ENCODE peak calls at places on chromosomes 12 and 14, in seven cellular contexts. One of them, this sample, is unnamed.

GRCh38 chr12:132284618-132285310 is 44.6 kb downstream of the GALNT9 start:
- DNase-seq in brain microvascular endothelial cell: no peak
- DNase-seq in astrocyte of the cerebellum: no peak
- DNase-seq in endothelial cell of umbilical vein: no peak
- DNase-seq in sigmoid colon: no peak
- DNase-seq in psoas muscle: peak
- DNase-seq in hepatocyte: no peak
- DNase-seq in this sample: no peak

GRCh38 chr14:80108430-80108829 is 102.9 kb downstream of the DIO2 start:
- DNase-seq in brain microvascular endothelial cell: no peak
- DNase-seq in astrocyte of the cerebellum: no peak
- DNase-seq in endothelial cell of umbilical vein: no peak
- DNase-seq in sigmoid colon: no peak
- DNase-seq in psoas muscle: no peak
- DNase-seq in hepatocyte: no peak
- DNase-seq in this sample: no peak

GRCh38 chr12:113831016-113831415 is 135.1 kb downstream of the RBM19 start:
- DNase-seq in brain microvascular endothelial cell: peak
- DNase-seq in astrocyte of the cerebellum: peak
- DNase-seq in endothelial cell of umbilical vein: peak
- DNase-seq in sigmoid colon: no peak
- DNase-seq in psoas muscle: no peak
- DNase-seq in hepatocyte: no peak
- DNase-seq in this sample: no peak

GRCh38 chr14:61281186-61281676 is at the start of gene TMEM30B:
- DNase-seq in brain microvascular endothelial cell: no peak
- DNase-seq in astrocyte of the cerebellum: no peak
- DNase-seq in endothelial cell of umbilical vein: no peak
- DNase-seq in sigmoid colon: no peak
- DNase-seq in psoas muscle: no peak
- DNase-seq in hepatocyte: peak
- DNase-seq in this sample: no peak

GRCh38 chr14:71885301-71885700 is 46.9 kb upstream of the RGS6 start:
- DNase-seq in brain microvascular endothelial cell: no peak
- DNase-seq in astrocyte of the cerebellum: no peak
- DNase-seq in endothelial cell of umbilical vein: no peak
- DNase-seq in sigmoid colon: no peak
- DNase-seq in psoas muscle: no peak
- DNase-seq in hepatocyte: no peak
- DNase-seq in this sample: no peak

GRCh38 chr14:63438065-63438757 is 105.0 kb downstream of the PPP2R5E start:
- DNase-seq in brain microvascular endothelial cell: peak
- DNase-seq in astrocyte of the cerebellum: peak
- DNase-seq in endothelial cell of umbilical vein: peak
- DNase-seq in sigmoid colon: peak
- DNase-seq in psoas muscle: peak
- DNase-seq in hepatocyte: peak
- DNase-seq in this sample: no peak

GRCh38 chr12:87678453-87678852 is 350.7 kb downstream of the C12orf50 start:
- DNase-seq in brain microvascular endothelial cell: peak
- DNase-seq in astrocyte of the cerebellum: no peak
- DNase-seq in endothelial cell of umbilical vein: no peak
- DNase-seq in sigmoid colon: no peak
- DNase-seq in psoas muscle: no peak
- DNase-seq in hepatocyte: no peak
- DNase-seq in this sample: no peak

GRCh38 chr12:22792198-22792597 is 167.2 kb downstream of the ETNK1 start:
- DNase-seq in brain microvascular endothelial cell: no peak
- DNase-seq in astrocyte of the cerebellum: no peak
- DNase-seq in endothelial cell of umbilical vein: no peak
- DNase-seq in sigmoid colon: no peak
- DNase-seq in psoas muscle: no peak
- DNase-seq in hepatocyte: no peak
- DNase-seq in this sample: no peak

GRCh38 chr14:99175331-99176155 is 96.5 kb downstream of the BCL11B start:
- DNase-seq in brain microvascular endothelial cell: no peak
- DNase-seq in astrocyte of the cerebellum: no peak
- DNase-seq in endothelial cell of umbilical vein: no peak
- DNase-seq in sigmoid colon: peak
- DNase-seq in psoas muscle: no peak
- DNase-seq in hepatocyte: no peak
- DNase-seq in this sample: no peak

GRCh38 chr14:50667491-50668007 is 557 bp downstream of the SAV1 start:
- DNase-seq in brain microvascular endothelial cell: no peak
- DNase-seq in astrocyte of the cerebellum: no peak
- DNase-seq in endothelial cell of umbilical vein: no peak
- DNase-seq in sigmoid colon: peak
- DNase-seq in psoas muscle: no peak
- DNase-seq in hepatocyte: peak
- DNase-seq in this sample: no peak

GRCh38 chr12:121781751-121782615 is 11.5 kb downstream of the RHOF start:
- DNase-seq in brain microvascular endothelial cell: no peak
- DNase-seq in astrocyte of the cerebellum: no peak
- DNase-seq in endothelial cell of umbilical vein: no peak
- DNase-seq in sigmoid colon: no peak
- DNase-seq in psoas muscle: no peak
- DNase-seq in hepatocyte: no peak
- DNase-seq in this sample: no peak

GRCh38 chr12:29667011-29667410 is 116.7 kb downstream of the TMTC1 start:
- DNase-seq in brain microvascular endothelial cell: no peak
- DNase-seq in astrocyte of the cerebellum: no peak
- DNase-seq in endothelial cell of umbilical vein: no peak
- DNase-seq in sigmoid colon: no peak
- DNase-seq in psoas muscle: no peak
- DNase-seq in hepatocyte: no peak
- DNase-seq in this sample: no peak

GRCh38 chr12:47832263-47832933 is 12.7 kb upstream of the HDAC7 start:
- DNase-seq in brain microvascular endothelial cell: no peak
- DNase-seq in astrocyte of the cerebellum: no peak
- DNase-seq in endothelial cell of umbilical vein: no peak
- DNase-seq in sigmoid colon: no peak
- DNase-seq in psoas muscle: no peak
- DNase-seq in hepatocyte: no peak
- DNase-seq in this sample: no peak

GRCh38 chr12:3129301-3130052 is 52.3 kb downstream of the TSPAN9 start:
- DNase-seq in brain microvascular endothelial cell: peak
- DNase-seq in astrocyte of the cerebellum: peak
- DNase-seq in endothelial cell of umbilical vein: no peak
- DNase-seq in sigmoid colon: no peak
- DNase-seq in psoas muscle: no peak
- DNase-seq in hepatocyte: no peak
- DNase-seq in this sample: peak

GRCh38 chr12:2198088-2198501 is 145.3 kb downstream of the CACNA1C start:
- DNase-seq in brain microvascular endothelial cell: peak
- DNase-seq in astrocyte of the cerebellum: peak
- DNase-seq in endothelial cell of umbilical vein: no peak
- DNase-seq in sigmoid colon: peak
- DNase-seq in psoas muscle: no peak
- DNase-seq in hepatocyte: peak
- DNase-seq in this sample: no peak

GRCh38 chr12:113237748-113238147 is 16.5 kb downstream of the TPCN1 start:
- DNase-seq in brain microvascular endothelial cell: no peak
- DNase-seq in astrocyte of the cerebellum: no peak
- DNase-seq in endothelial cell of umbilical vein: peak
- DNase-seq in sigmoid colon: peak
- DNase-seq in psoas muscle: no peak
- DNase-seq in hepatocyte: no peak
- DNase-seq in this sample: no peak

DNA sequence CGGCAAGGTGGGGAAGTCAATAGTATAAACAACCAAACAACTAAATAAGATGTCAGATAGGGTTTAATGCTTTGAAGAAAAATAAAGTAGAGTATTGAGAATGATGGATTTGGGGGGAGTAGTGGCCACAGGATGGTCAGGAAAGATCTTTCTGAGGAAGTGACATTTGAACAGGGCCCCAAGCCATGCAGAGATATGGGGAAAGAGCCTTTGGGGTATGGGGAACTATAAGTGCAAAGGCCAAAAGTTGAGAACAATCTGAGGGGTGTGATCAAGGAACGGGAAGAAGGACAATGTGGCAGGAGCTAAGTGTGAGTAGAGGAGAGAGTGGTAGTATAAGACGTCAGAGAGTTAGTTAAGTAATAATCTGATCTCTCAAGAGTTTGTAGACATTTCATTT is 1.3 kb downstream of the MRPS35 start:
- DNase-seq in brain microvascular endothelial cell: no peak
- DNase-seq in astrocyte of the cerebellum: no peak
- DNase-seq in endothelial cell of umbilical vein: no peak
- DNase-seq in sigmoid colon: no peak
- DNase-seq in psoas muscle: no peak
- DNase-seq in hepatocyte: no peak
- DNase-seq in this sample: no peak
- H3K4me3 ChIP-seq in brain microvascular endothelial cell: peak
- H3K4me3 ChIP-seq in astrocyte of the cerebellum: peak
- H3K4me3 ChIP-seq in endothelial cell of umbilical vein: peak
- H3K4me3 ChIP-seq in sigmoid colon: peak
- H3K4me3 ChIP-seq in psoas muscle: peak
- H3K4me3 ChIP-seq in hepatocyte: peak
- H3K4me3 ChIP-seq in this sample: peak

GRCh38 chr12:24778486-24779304 is 170.2 kb downstream of the BCAT1 start:
- DNase-seq in brain microvascular endothelial cell: peak
- DNase-seq in astrocyte of the cerebellum: peak
- DNase-seq in endothelial cell of umbilical vein: peak
- DNase-seq in sigmoid colon: no peak
- DNase-seq in psoas muscle: no peak
- DNase-seq in hepatocyte: peak
- DNase-seq in this sample: peak

GRCh38 chr12:24777359-24777758 is 171.5 kb downstream of the BCAT1 start:
- DNase-seq in brain microvascular endothelial cell: no peak
- DNase-seq in astrocyte of the cerebellum: no peak
- DNase-seq in endothelial cell of umbilical vein: no peak
- DNase-seq in sigmoid colon: no peak
- DNase-seq in psoas muscle: no peak
- DNase-seq in hepatocyte: no peak
- DNase-seq in this sample: no peak

GRCh38 chr12:24776856-24777255 is 172.0 kb downstream of the BCAT1 start:
- DNase-seq in brain microvascular endothelial cell: no peak
- DNase-seq in astrocyte of the cerebellum: no peak
- DNase-seq in endothelial cell of umbilical vein: no peak
- DNase-seq in sigmoid colon: no peak
- DNase-seq in psoas muscle: no peak
- DNase-seq in hepatocyte: no peak
- DNase-seq in this sample: no peak

GRCh38 chr12:24780969-24781368 is 167.9 kb downstream of the BCAT1 start:
- DNase-seq in brain microvascular endothelial cell: no peak
- DNase-seq in astrocyte of the cerebellum: peak
- DNase-seq in endothelial cell of umbilical vein: no peak
- DNase-seq in sigmoid colon: no peak
- DNase-seq in psoas muscle: no peak
- DNase-seq in hepatocyte: no peak
- DNase-seq in this sample: no peak
- TF ChIP-seq CTCF in brain microvascular endothelial cell: peak
- TF ChIP-seq CTCF in astrocyte of the cerebellum: no peak
- TF ChIP-seq CTCF in endothelial cell of umbilical vein: no peak
- TF ChIP-seq CTCF in sigmoid colon: no peak
- TF ChIP-seq CTCF in psoas muscle: no peak
- TF ChIP-seq CTCF in hepatocyte: peak
- TF ChIP-seq CTCF in this sample: peak

GRCh38 chr12:48978741-48979601 is 849 bp downstream of the WNT1 start:
- DNase-seq in brain microvascular endothelial cell: no peak
- DNase-seq in astrocyte of the cerebellum: no peak
- DNase-seq in endothelial cell of umbilical vein: no peak
- DNase-seq in sigmoid colon: no peak
- DNase-seq in psoas muscle: no peak
- DNase-seq in hepatocyte: no peak
- DNase-seq in this sample: no peak

GRCh38 chr12:48980389-48980952 is 2.3 kb downstream of the WNT1 start:
- DNase-seq in brain microvascular endothelial cell: no peak
- DNase-seq in astrocyte of the cerebellum: no peak
- DNase-seq in endothelial cell of umbilical vein: no peak
- DNase-seq in sigmoid colon: no peak
- DNase-seq in psoas muscle: no peak
- DNase-seq in hepatocyte: peak
- DNase-seq in this sample: no peak

GRCh38 chr12:48978291-48978740 is at the start of gene WNT1:
- DNase-seq in brain microvascular endothelial cell: no peak
- DNase-seq in astrocyte of the cerebellum: no peak
- DNase-seq in endothelial cell of umbilical vein: no peak
- DNase-seq in sigmoid colon: no peak
- DNase-seq in psoas muscle: no peak
- DNase-seq in hepatocyte: no peak
- DNase-seq in this sample: no peak

GRCh38 chr12:48979602-48980388 is 1.7 kb downstream of the WNT1 start:
- DNase-seq in brain microvascular endothelial cell: no peak
- DNase-seq in astrocyte of the cerebellum: no peak
- DNase-seq in endothelial cell of umbilical vein: no peak
- DNase-seq in sigmoid colon: no peak
- DNase-seq in psoas muscle: peak
- DNase-seq in hepatocyte: no peak
- DNase-seq in this sample: no peak

GRCh38 chr12:48977290-48978281 is 536 bp upstream of the WNT1 start:
- DNase-seq in brain microvascular endothelial cell: peak
- DNase-seq in astrocyte of the cerebellum: no peak
- DNase-seq in endothelial cell of umbilical vein: no peak
- DNase-seq in sigmoid colon: peak
- DNase-seq in psoas muscle: peak
- DNase-seq in hepatocyte: peak
- DNase-seq in this sample: no peak
- H3K4me3 ChIP-seq in brain microvascular endothelial cell: no peak
- H3K4me3 ChIP-seq in astrocyte of the cerebellum: no peak
- H3K4me3 ChIP-seq in endothelial cell of umbilical vein: no peak
- H3K4me3 ChIP-seq in sigmoid colon: peak
- H3K4me3 ChIP-seq in psoas muscle: peak
- H3K4me3 ChIP-seq in hepatocyte: no peak
- H3K4me3 ChIP-seq in this sample: no peak

GRCh38 chr12:123813349-123813748 is 51.2 kb downstream of the DNAH10 start:
- DNase-seq in brain microvascular endothelial cell: no peak
- DNase-seq in astrocyte of the cerebellum: no peak
- DNase-seq in endothelial cell of umbilical vein: no peak
- DNase-seq in sigmoid colon: no peak
- DNase-seq in psoas muscle: no peak
- DNase-seq in hepatocyte: peak
- DNase-seq in this sample: no peak

GRCh38 chr12:123807002-123807401 is 44.9 kb downstream of the DNAH10 start:
- DNase-seq in brain microvascular endothelial cell: no peak
- DNase-seq in astrocyte of the cerebellum: no peak
- DNase-seq in endothelial cell of umbilical vein: no peak
- DNase-seq in sigmoid colon: no peak
- DNase-seq in psoas muscle: no peak
- DNase-seq in hepatocyte: no peak
- DNase-seq in this sample: no peak

GRCh38 chr12:123805119-123805518 is 43.0 kb downstream of the DNAH10 start:
- DNase-seq in brain microvascular endothelial cell: no peak
- DNase-seq in astrocyte of the cerebellum: no peak
- DNase-seq in endothelial cell of umbilical vein: no peak
- DNase-seq in sigmoid colon: no peak
- DNase-seq in psoas muscle: no peak
- DNase-seq in hepatocyte: no peak
- DNase-seq in this sample: no peak

GRCh38 chr12:123807670-123808069 is 45.6 kb downstream of the DNAH10 start:
- DNase-seq in brain microvascular endothelial cell: no peak
- DNase-seq in astrocyte of the cerebellum: no peak
- DNase-seq in endothelial cell of umbilical vein: no peak
- DNase-seq in sigmoid colon: no peak
- DNase-seq in psoas muscle: no peak
- DNase-seq in hepatocyte: peak
- DNase-seq in this sample: no peak

DNA sequence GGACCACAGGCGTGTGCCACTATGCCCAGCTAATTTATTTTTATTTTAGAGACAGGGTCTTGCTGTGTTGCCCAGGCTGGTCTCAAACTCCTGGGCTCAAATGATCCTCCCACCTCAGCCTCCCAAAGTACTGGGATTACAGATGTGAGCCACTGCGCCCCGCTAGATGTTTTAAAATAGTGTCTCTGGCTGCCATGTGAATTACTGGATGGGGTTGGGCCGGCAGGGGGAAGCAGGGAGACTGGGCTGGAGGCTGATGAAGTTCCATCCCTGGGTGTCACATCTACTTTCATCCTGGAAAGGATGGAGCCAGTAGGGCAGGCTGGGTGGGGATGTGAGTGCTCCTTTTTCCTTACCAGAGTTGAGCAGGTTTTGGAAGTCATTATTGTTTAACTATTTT is 46.1 kb downstream of the DNAH10 start:
- DNase-seq in brain microvascular endothelial cell: peak
- DNase-seq in astrocyte of the cerebellum: no peak
- DNase-seq in endothelial cell of umbilical vein: no peak
- DNase-seq in sigmoid colon: no peak
- DNase-seq in psoas muscle: no peak
- DNase-seq in hepatocyte: peak
- DNase-seq in this sample: no peak
- TF ChIP-seq CTCF in brain microvascular endothelial cell: peak
- TF ChIP-seq CTCF in astrocyte of the cerebellum: peak
- TF ChIP-seq CTCF in endothelial cell of umbilical vein: no peak
- TF ChIP-seq CTCF in sigmoid colon: no peak
- TF ChIP-seq CTCF in psoas muscle: no peak
- TF ChIP-seq CTCF in hepatocyte: peak
- TF ChIP-seq CTCF in this sample: peak

This sample was measured in GM12864.